ENCODE peak calls at places on chromosomes 1 and 21, in four cellular contexts. H, X, U and R are unnamed samples.

GRCh38 chr1:150410582-150411101 is 46.7 kb downstream of the RPRD2 start:
- DNase-seq in H (no peak), X (peak), U (no peak), R (no peak)

GRCh38 chr1:178344513-178345077 is 152.2 kb downstream of the CLEC20A start:
- DNase-seq in H (no peak), X (peak), U (peak), R (peak)

GRCh38 chr1:21184266-21184665 is 7.6 kb upstream of the EIF4G3 start:
- DNase-seq in H (no peak), X (no peak), U (no peak), R (no peak)

GRCh38 chr1:242731446-242731845 is 206.9 kb upstream of the PLD5 start:
- DNase-seq in H (no peak), X (no peak), U (no peak), R (no peak)

GRCh38 chr1:42165511-42166210 is 1.1 kb upstream of the GUCA2A start:
- DNase-seq in H (no peak), X (peak), U (no peak), R (peak)

GRCh38 chr1:201731592-201731991 is 97.4 kb upstream of the IPO9 start:
- DNase-seq in H (no peak), X (no peak), U (no peak), R (no peak)

GRCh38 chr1:247118946-247119446 is 14.8 kb upstream of the ZNF669 start:
- DNase-seq in H (peak), X (peak), U (no peak), R (peak)

GRCh38 chr1:15703562-15703961 is 19.4 kb downstream of the PLEKHM2 start:
- DNase-seq in H (no peak), X (no peak), U (no peak), R (no peak)

GRCh38 chr1:4603317-4604110 is 50.9 kb upstream of the AJAP1 start:
- DNase-seq in H (no peak), X (no peak), U (no peak), R (peak)

GRCh38 chr1:178960781-178961180 is 64.9 kb upstream of the FAM20B start:
- DNase-seq in H (no peak), X (no peak), U (no peak), R (no peak)

GRCh38 chr1:243680861-243681260 is 169.2 kb downstream of the AKT3 start:
- DNase-seq in H (no peak), X (no peak), U (no peak), R (no peak)

GRCh38 chr1:94383966-94384408 is 34.2 kb upstream of the ABCD3 start:
- DNase-seq in H (no peak), X (peak), U (peak), R (peak)

GRCh38 chr1:225428066-225428878 is 434 bp upstream of the LBR start:
- DNase-seq in H (peak), X (peak), U (peak), R (peak)

GRCh38 chr1:15420853-15421465 is 11.3 kb downstream of the EFHD2 start:
- DNase-seq in H (peak), X (peak), U (no peak), R (no peak)

GRCh38 chr1:240212552-240212951 is 120.9 kb downstream of the FMN2 start:
- DNase-seq in H (no peak), X (no peak), U (no peak), R (no peak)

GRCh38 chr1:159510223-159510530 is 25.6 kb downstream of the OR10J5 start:
- DNase-seq in H (no peak), X (no peak), U (no peak), R (no peak)

GRCh38 chr1:110017792-110018191 is 16.6 kb upstream of the STRIP1 start:
- DNase-seq in H (no peak), X (no peak), U (no peak), R (no peak)

GRCh38 chr1:228181105-228181504 is 15.5 kb downstream of the IBA57 start:
- DNase-seq in H (no peak), X (no peak), U (no peak), R (no peak)

DNA sequence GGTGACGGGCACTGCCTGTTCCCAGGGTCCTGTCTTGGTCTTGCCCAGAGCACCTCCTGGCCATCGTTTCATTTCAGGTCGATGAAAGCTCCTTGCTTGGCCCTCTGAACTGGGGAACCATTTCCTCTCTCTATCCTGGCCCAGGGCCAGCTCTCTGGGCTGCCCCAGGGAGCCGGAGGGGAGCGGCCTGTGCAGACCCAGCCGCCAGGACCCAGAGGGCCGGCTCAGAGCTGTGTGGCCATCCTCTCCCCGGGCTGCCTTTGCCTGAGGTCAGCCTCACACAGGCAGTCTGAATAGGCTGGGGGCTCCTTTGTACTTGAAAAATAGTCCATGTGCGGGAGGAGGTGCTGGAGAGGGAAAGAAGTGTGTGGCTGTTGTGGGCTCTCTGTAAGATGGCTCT is 275.2 kb upstream of the VAMP3 start:
- DNase-seq in H (no peak), X (no peak), U (no peak), R (no peak)
- TF ChIP-seq ESRRA in H (no peak), X (no peak), U (no peak), R (no peak)

GRCh38 chr21:42395910-42396625 is at the start of gene TMPRSS3:
- DNase-seq in H (no peak), X (no peak), U (no peak), R (no peak)

GRCh38 chr21:42395302-42395701 is 550 bp downstream of the TMPRSS3 start:
- DNase-seq in H (no peak), X (no peak), U (no peak), R (no peak)

GRCh38 chr21:42398414-42399030 is 2.7 kb upstream of the TMPRSS3 start:
- DNase-seq in H (no peak), X (no peak), U (no peak), R (no peak)

GRCh38 chr21:42398130-42398394 is 2.2 kb upstream of the TMPRSS3 start:
- DNase-seq in H (no peak), X (no peak), U (no peak), R (no peak)

GRCh38 chr21:42397291-42398129 is 1.7 kb upstream of the TMPRSS3 start:
- DNase-seq in H (no peak), X (no peak), U (no peak), R (no peak)
- TF ChIP-seq CHD2 in H (no peak), X (no peak), U (no peak), R (no peak)

GRCh38 chr1:9593147-9593491 is 4.4 kb downstream of the TMEM201 start:
- DNase-seq in H (no peak), X (no peak), U (no peak), R (no peak)

GRCh38 chr1:9590945-9591668 is 2.4 kb downstream of the TMEM201 start:
- DNase-seq in H (no peak), X (no peak), U (no peak), R (no peak)

GRCh38 chr1:9590201-9590600 is 1.5 kb downstream of the TMEM201 start:
- DNase-seq in H (no peak), X (no peak), U (no peak), R (no peak)

GRCh38 chr1:9592510-9593075 is 3.9 kb downstream of the TMEM201 start:
- DNase-seq in H (no peak), X (no peak), U (no peak), R (no peak)

GRCh38 chr1:9591669-9592509 is 3.2 kb downstream of the TMEM201 start:
- DNase-seq in H (no peak), X (no peak), U (no peak), R (no peak)
- TF ChIP-seq CEBPB in H (no peak), X (no peak), U (no peak), R (no peak)

GRCh38 chr1:116826818-116827606 is 72.8 kb downstream of the CD2 start:
- DNase-seq in H (peak), X (peak), U (peak), R (no peak)

GRCh38 chr1:116824631-116825399 is 70.6 kb downstream of the CD2 start:
- DNase-seq in H (no peak), X (no peak), U (no peak), R (no peak)

GRCh38 chr1:116827607-116828125 is 73.4 kb downstream of the CD2 start:
- DNase-seq in H (no peak), X (no peak), U (no peak), R (no peak)

GRCh38 chr1:116825400-116825734 is 71.1 kb downstream of the CD2 start:
- DNase-seq in H (peak), X (no peak), U (no peak), R (no peak)

DNA sequence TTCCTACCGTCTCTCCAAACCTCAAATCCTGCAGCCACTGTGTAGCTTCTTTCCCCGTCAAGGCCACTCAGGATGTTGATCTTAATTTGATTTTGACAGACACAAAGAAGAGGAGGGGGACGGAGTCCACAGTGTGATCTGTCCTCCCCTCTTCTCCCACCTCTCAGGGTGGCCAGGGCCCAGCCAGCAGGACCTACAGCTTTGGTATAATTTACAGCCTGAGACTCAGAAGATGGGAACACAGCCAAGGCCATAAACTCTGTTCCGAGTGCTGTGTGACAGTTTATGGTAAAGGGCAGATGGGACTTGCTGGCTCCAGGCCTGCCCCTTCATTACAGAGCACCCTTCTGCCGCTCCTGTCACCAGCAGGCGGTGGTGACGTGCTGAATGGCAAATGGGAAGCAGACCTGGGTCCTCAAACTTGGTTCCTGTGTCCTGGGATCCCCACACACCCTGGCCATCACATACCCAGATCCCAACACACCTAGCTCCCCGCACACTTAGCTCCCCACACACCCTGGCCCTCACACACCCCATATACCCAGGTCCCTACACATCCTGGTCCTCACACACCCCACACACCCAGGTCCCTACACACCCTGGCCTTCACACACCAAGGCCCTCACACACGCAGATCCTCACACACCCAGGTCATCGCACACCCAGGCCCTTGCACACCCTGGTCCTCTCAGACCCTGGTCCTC is 71.7 kb downstream of the CD2 start:
- DNase-seq in H (peak), X (no peak), U (no peak), R (no peak)
- TF ChIP-seq ESRRA in H (peak), X (no peak), U (no peak), R (no peak)

DNA sequence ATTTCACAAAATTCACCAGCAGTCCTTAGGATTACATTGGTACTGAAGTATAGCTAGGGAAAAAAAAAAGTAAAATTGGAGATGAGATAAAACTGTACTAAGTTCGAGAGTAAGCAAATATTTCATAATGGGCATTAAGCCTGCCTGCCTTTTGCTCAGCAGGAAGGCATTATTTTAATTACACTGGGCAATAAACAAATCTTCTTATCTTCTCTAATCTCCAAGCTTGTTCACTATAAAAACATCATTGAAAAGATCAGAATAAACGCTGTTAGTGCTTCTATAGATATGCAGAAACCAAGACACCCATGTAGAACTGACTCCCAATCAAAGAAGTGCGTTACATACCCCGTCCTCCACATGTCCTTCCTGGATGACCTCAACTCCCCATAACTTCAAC is 174.2 kb upstream of the CHODL start:
- DNase-seq in H (no peak), X (no peak), U (no peak), R (no peak)
- TF ChIP-seq CHD2 in H (no peak), X (no peak), U (no peak), R (no peak)

GRCh38 chr1:208000504-208000903 is 89.6 kb upstream of the CD34 start:
- DNase-seq in H (no peak), X (no peak), U (no peak), R (no peak)
- TF ChIP-seq CEBPB in H (no peak), X (no peak), U (no peak), R (no peak)